ENCODE peak calls at places on chromosomes 6 and 20, in four cellular contexts. Y, F, X and L are unnamed samples.

GRCh38 chr6:15763364-15763763 is 100.5 kb upstream of the DTNBP1 start:
- DNase-seq in Y (no peak), F (no peak), X (no peak), L (no peak)

GRCh38 chr6:48429610-48430009 is 318.6 kb upstream of the PTCHD4 start:
- DNase-seq in Y (no peak), F (no peak), X (no peak), L (no peak)

GRCh38 chr6:154071236-154071635 is 32.2 kb downstream of the OPRM1 start:
- DNase-seq in Y (no peak), F (no peak), X (no peak), L (no peak)

GRCh38 chr6:6362051-6362450 is 41.6 kb upstream of the F13A1 start:
- DNase-seq in Y (no peak), F (no peak), X (no peak), L (no peak)

GRCh38 chr20:62985089-62985778 is 21.5 kb downstream of the BHLHE23 start:
- DNase-seq in Y (no peak), F (peak; percentile 45), X (no peak), L (no peak)

GRCh38 chr6:53728570-53729194 is 63.1 kb upstream of the KLHL31 start:
- DNase-seq in Y (peak; percentile 66), F (peak; percentile 24), X (peak; percentile 80), L (peak; percentile 10)

GRCh38 chr6:159852877-159853276 is 37.9 kb upstream of the MAS1 start:
- DNase-seq in Y (no peak), F (no peak), X (peak; percentile 36), L (no peak)

GRCh38 chr6:127550403-127550802 is 26.6 kb upstream of the C6orf58 start:
- DNase-seq in Y (no peak), F (no peak), X (no peak), L (no peak)

GRCh38 chr20:45991616-45992015 is 17.1 kb upstream of the MMP9 start:
- DNase-seq in Y (no peak), F (no peak), X (no peak), L (no peak)

GRCh38 chr20:4962257-4962855 is 39.0 kb downstream of the SLC23A2 start:
- DNase-seq in Y (no peak), F (no peak), X (no peak), L (peak; percentile 46)
- H3K27ac ChIP-seq in Y (no peak overlapping the region), F (peak overlapping the region; percentile 37), X (no peak overlapping the region), L (peak overlapping the region; percentile 47)

GRCh38 chr20:53829086-53829703 is 235.6 kb upstream of the ZNF217 start:
- DNase-seq in Y (no peak), F (no peak), X (peak; percentile 76), L (no peak)
- H3K4me3 ChIP-seq in Y (no peak overlapping the region), F (peak overlapping the region; percentile 46), X (no peak overlapping the region), L (peak overlapping the region; percentile 52)

GRCh38 chr6:44077201-44077946 is 49.9 kb downstream of the MRPL14 start:
- DNase-seq in Y (no peak), F (no peak), X (no peak), L (no peak)
- H3K27ac ChIP-seq in Y (no peak overlapping the region), F (peak overlapping the region; percentile 89), X (no peak overlapping the region), L (no peak overlapping the region)

GRCh38 chr6:170404697-170405096 is 98.1 kb downstream of the FAM120B start:
- DNase-seq in Y (no peak), F (no peak), X (no peak), L (no peak)
- H3K4me3 ChIP-seq in Y (no peak overlapping the region), F (no peak overlapping the region), X (no peak overlapping the region), L (no peak overlapping the region)

GRCh38 chr6:157143885-157144795 is 179.2 kb downstream of the TMEM242 start:
- DNase-seq in Y (peak; percentile 26), F (no peak), X (no peak), L (no peak)
- H3K27ac ChIP-seq in Y (peak overlapping the region; percentile 80), F (peak overlapping the region; percentile 78), X (peak overlapping the region; percentile 5), L (no peak overlapping the region)

GRCh38 chr20:20261159-20261558 is 106.7 kb upstream of the INSM1 start:
- DNase-seq in Y (no peak), F (no peak), X (no peak), L (no peak)
- H3K4me3 ChIP-seq in Y (no peak overlapping the region), F (no peak overlapping the region), X (no peak overlapping the region), L (no peak overlapping the region)

GRCh38 chr6:125944434-125944816 is 12.1 kb upstream of the HINT3 start:
- DNase-seq in Y (no peak), F (peak; percentile 66), X (peak; percentile 72), L (no peak)
- H3K27ac ChIP-seq in Y (no peak overlapping the region), F (peak overlapping the region; percentile 65), X (peak overlapping the region; percentile 93), L (no peak overlapping the region)